ENCODE peak calls at places on chromosome 5, in ten cellular contexts. G is gastrocnemius medialis; B is HCT116; Y is naive thymus-derived CD4-positive, alpha-beta T cell; T is cardiac muscle cell; K is CD8-positive, alpha-beta T cell; I is foreskin keratinocyte; E is substantia nigra; O is tibial artery; D is Panc1. Q is an unnamed sample.

GRCh38 chr5:154163327-154163997 is 27.1 kb upstream of the GALNT10 start:
- DNase-seq in Y (no peak), G (no peak), I (no peak), O (no peak), K (no peak), T (no peak), B (no peak), E (no peak), D (no peak), Q (no peak)

GRCh38 chr5:68088302-68088701 is 127.3 kb upstream of the PIK3R1 start:
- DNase-seq in O (no peak), B (no peak), E (no peak), G (no peak), D (no peak), K (no peak), T (peak), I (no peak), Y (no peak), Q (no peak)

GRCh38 chr5:78420548-78420947 is 60.1 kb downstream of the SCAMP1 start:
- DNase-seq in E (no peak), T (no peak), I (no peak), K (no peak), O (no peak), D (no peak), Y (no peak), B (no peak), G (no peak), Q (no peak)

GRCh38 chr5:37054391-37054790 is 177.8 kb downstream of the NIPBL start:
- DNase-seq in E (no peak), D (no peak), O (no peak), I (no peak), K (no peak), B (no peak), Y (no peak), G (no peak), T (no peak), Q (no peak)

GRCh38 chr5:101473483-101473882 is 570.4 kb upstream of the ST8SIA4 start:
- DNase-seq in T (no peak), I (no peak), Y (no peak), E (no peak), D (no peak), O (no peak), K (no peak), B (no peak), G (no peak), Q (peak)

GRCh38 chr5:27472875-27473274 is 434.5 kb upstream of the CDH9 start:
- DNase-seq in B (no peak), G (no peak), O (no peak), E (no peak), I (no peak), K (no peak), Y (no peak), D (no peak), T (no peak), Q (no peak)

GRCh38 chr5:61332891-61333350 is 863 bp downstream of the ZSWIM6 start:
- DNase-seq in T (peak), K (peak), D (no peak), Y (no peak), E (peak), O (peak), I (no peak), B (no peak), G (peak), Q (peak)

GRCh38 chr5:172887735-172888134 is 53.7 kb downstream of the ERGIC1 start:
- DNase-seq in B (no peak), I (no peak), E (no peak), T (peak), K (no peak), G (no peak), O (no peak), D (no peak), Y (no peak), Q (no peak)

GRCh38 chr5:6583049-6583880 is 49.6 kb downstream of the NSUN2 start:
- DNase-seq in D (no peak), B (no peak), G (no peak), K (no peak), T (peak), Y (no peak), O (no peak), E (peak), I (no peak), Q (no peak)

GRCh38 chr5:112757468-112758208 is 20.0 kb downstream of the APC start:
- DNase-seq in T (peak), D (peak), B (peak), E (no peak), G (no peak), O (no peak), Y (peak), K (no peak), I (no peak), Q (peak)

GRCh38 chr5:111800351-111800750 is 43.4 kb upstream of the NREP start:
- DNase-seq in D (no peak), O (no peak), G (no peak), Y (no peak), B (no peak), E (no peak), T (no peak), I (no peak), K (no peak), Q (no peak)

GRCh38 chr5:60223342-60223741 is 329.8 kb upstream of the PDE4D start:
- DNase-seq in T (no peak), G (no peak), D (no peak), O (no peak), K (no peak), I (peak), Y (no peak), B (no peak), E (no peak), Q (peak)

GRCh38 chr5:135578685-135579341 is at the start of gene CXCL14:
- DNase-seq in I (no peak), K (no peak), Y (no peak), D (no peak), G (peak), T (peak), O (peak), E (no peak), B (no peak), Q (peak)

GRCh38 chr5:18736051-18736398 is 1101.8 kb downstream of the TAF11L14 start:
- DNase-seq in B (no peak), E (no peak), G (no peak), O (no peak), Y (no peak), T (no peak), K (no peak), I (no peak), D (no peak), Q (no peak)

GRCh38 chr5:122151640-122152039 is 22.3 kb downstream of the ZNF474 start:
- DNase-seq in I (no peak), K (no peak), B (no peak), G (no peak), T (peak), E (no peak), O (no peak), Y (no peak), D (no peak), Q (peak)

GRCh38 chr5:136998864-136999263 is 500.3 kb downstream of the SPOCK1 start:
- DNase-seq in O (no peak), B (no peak), I (no peak), K (no peak), T (no peak), E (no peak), G (no peak), D (no peak), Y (no peak), Q (no peak)

GRCh38 chr5:41507501-41507900 is 2.9 kb downstream of the PLCXD3 start:
- DNase-seq in G (no peak), Y (no peak), B (no peak), I (no peak), O (no peak), T (no peak), D (no peak), K (no peak), E (no peak), Q (no peak)

GRCh38 chr5:141373673-141374317 is at the start of gene PCDHGA6:
- DNase-seq in E (no peak), T (peak), D (no peak), O (no peak), Y (no peak), I (no peak), G (no peak), B (no peak), K (no peak), Q (no peak)

GRCh38 chr5:10421841-10422691 is 19.6 kb upstream of the ROPN1L start:
- DNase-seq in G (no peak), B (no peak), D (no peak), T (peak), I (no peak), E (no peak), O (no peak), K (no peak), Y (peak), Q (no peak)

GRCh38 chr5:440413-441180 is 2.4 kb upstream of the EXOC3 start:
- DNase-seq in I (no peak), K (no peak), G (no peak), B (no peak), Y (no peak), T (no peak), O (no peak), E (no peak), D (no peak), Q (no peak)

GRCh38 chr5:441996-442334 is 1.0 kb upstream of the EXOC3 start:
- DNase-seq in G (no peak), E (no peak), B (no peak), K (no peak), O (no peak), Y (no peak), D (no peak), T (no peak), I (no peak), Q (no peak)

GRCh38 chr5:443239-444151 is 519 bp downstream of the EXOC3 start:
- DNase-seq in I (no peak), Y (peak), D (no peak), T (peak), O (peak), B (no peak), K (no peak), E (no peak), G (no peak), Q (peak)

GRCh38 chr5:444226-444625 is 1.2 kb downstream of the EXOC3 start:
- DNase-seq in Y (no peak), G (no peak), K (no peak), O (peak), B (no peak), D (no peak), E (no peak), T (no peak), I (no peak), Q (no peak)

DNA sequence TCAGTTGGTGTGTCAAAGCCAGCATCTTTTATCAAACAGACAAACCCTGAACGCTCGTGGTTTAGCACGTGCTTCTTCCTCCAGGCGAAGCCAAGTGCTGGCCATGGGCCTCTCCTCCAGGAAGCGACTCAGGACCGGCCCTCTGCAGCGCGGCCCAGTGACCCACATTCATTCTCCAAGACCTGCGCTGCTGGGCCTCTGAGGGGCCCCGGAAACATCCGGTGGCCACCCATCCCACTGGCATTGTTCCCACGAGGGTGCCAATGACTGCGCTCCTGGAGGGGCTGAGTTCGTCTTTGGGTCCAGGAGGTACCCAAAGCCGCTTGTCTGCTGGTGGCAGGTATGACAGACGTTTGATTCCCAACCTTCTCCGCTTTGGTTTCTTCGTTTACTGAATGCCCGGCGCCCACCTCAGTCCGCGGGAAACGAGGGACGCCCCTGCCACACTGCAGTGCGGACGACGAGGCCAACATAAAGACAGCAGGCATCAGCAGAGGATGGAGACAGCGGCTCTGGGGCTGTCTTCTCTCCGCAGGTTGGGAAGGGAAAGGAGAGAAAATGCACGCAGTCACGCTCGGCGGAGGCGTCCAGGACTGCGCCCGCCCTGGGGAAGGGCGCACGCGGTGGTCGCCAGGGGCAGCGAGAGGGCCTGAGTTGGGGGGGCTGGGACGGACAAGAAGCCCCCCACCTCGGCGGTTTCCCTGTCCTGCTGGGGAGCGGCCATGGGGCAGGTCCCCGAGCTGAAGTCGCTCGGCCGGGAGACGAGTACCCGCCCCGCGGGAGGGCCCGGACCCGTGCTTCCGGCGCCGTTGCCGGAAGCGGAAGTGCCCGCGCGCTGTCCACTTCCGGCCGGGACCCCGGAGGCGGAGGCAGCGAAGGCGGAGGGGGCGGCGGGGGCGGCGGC is at the start of gene EXOC3:
- DNase-seq in K (peak), G (peak), Y (peak), B (peak), D (no peak), I (no peak), E (peak), O (peak), T (peak), Q (peak)
- H3K27ac ChIP-seq in K (peak), G (peak), Y (peak), B (peak), D (peak), I (peak), E (peak), O (peak), T (peak), Q (peak)

GRCh38 chr5:179730356-179730755 is 2.3 kb upstream of the MAML1 start:
- DNase-seq in I (no peak), B (no peak), G (no peak), D (no peak), O (no peak), Y (no peak), T (no peak), E (no peak), K (no peak), Q (no peak)
- H3K27ac ChIP-seq in I (no peak), B (peak), G (no peak), D (peak), O (no peak), Y (no peak), T (peak), E (no peak), K (no peak), Q (no peak)

DNA sequence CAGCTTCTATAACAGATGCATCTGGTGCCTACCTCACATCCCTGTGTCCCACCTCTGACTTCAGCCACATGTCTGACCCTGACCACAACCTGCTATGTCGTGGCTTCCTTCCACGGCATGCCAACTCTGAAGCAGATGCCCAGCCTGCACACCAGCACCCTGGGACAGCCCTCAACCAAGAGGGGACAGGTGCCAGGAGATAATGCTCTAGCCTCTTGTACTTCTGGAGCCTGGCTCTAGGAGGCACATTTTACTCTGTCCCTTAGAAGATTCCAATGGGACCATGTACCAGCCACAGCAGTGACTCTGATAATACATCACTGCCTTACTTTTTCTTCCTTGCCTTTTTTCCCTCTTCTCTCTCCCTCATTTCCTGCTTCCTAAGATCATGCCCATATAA is 51.4 kb downstream of the EBF1 start:
- DNase-seq in K (no peak), E (no peak), B (no peak), T (no peak), D (no peak), G (no peak), I (no peak), Y (no peak), O (no peak), Q (no peak)
- H3K27ac ChIP-seq in K (no peak), E (no peak), B (no peak), T (no peak), D (no peak), G (peak), I (no peak), Y (no peak), O (peak), Q (no peak)

GRCh38 chr5:16668194-16668593 is 51.4 kb upstream of the RETREG1 start:
- DNase-seq in D (no peak), Y (no peak), B (no peak), T (no peak), E (no peak), K (no peak), I (no peak), O (no peak), G (no peak), Q (no peak)

GRCh38 chr5:16664368-16664767 is 47.6 kb upstream of the RETREG1 start:
- DNase-seq in B (no peak), E (no peak), O (no peak), D (no peak), I (no peak), T (no peak), K (no peak), Y (no peak), G (no peak), Q (no peak)

GRCh38 chr5:16665611-16666010 is 48.8 kb upstream of the RETREG1 start:
- DNase-seq in T (peak), B (no peak), K (no peak), D (no peak), Y (no peak), G (no peak), O (no peak), E (no peak), I (no peak), Q (no peak)

GRCh38 chr5:16666861-16667481 is 50.2 kb upstream of the RETREG1 start:
- DNase-seq in D (no peak), B (no peak), O (no peak), I (no peak), T (peak), G (peak), E (peak), Y (peak), K (peak), Q (no peak)

DNA sequence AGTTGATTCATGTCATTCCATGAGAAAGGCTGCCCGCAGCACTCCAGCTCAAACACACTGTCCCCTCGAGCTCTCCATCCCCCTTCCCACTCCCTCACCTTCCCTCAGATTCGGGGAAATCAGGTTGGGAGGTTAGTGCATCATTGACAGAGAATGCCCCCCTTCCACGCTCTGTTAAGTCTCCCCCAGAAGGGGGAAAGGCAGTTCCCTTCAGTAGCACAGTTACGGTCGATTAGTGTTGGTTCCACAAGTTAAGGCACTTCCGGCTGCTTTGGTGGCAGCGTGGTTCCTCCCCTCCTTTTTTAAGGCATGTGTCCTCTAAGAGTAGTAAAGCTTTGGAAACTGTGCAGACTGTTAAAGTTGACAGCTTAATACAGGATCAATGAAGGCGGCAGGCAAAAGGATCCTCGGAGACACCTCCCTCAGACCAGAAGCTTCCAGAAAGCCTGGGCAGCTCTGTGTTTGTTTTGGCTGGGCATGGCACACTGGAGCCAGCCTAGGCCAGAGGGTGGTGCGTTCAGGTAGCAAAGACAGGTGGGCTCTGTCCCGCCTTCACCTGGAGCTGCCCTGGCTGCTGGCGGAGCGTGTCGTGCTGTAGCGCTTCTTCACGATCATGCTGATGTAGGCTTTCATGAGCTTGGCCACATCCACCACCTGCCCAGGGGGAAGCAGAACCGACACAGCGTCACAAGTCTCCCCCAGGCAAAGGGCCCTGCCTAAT is 49.5 kb upstream of the RETREG1 start:
- DNase-seq in K (no peak), D (no peak), G (no peak), I (no peak), B (no peak), Y (no peak), E (no peak), T (no peak), O (no peak), Q (no peak)
- H3K27ac ChIP-seq in K (no peak), D (no peak), G (no peak), I (no peak), B (no peak), Y (no peak), E (peak), T (no peak), O (no peak), Q (peak)

GRCh38 chr5:158660726-158661125 is 439.0 kb downstream of the EBF1 start:
- DNase-seq in O (no peak), E (no peak), B (no peak), Y (no peak), I (no peak), G (no peak), T (peak), D (no peak), K (no peak), Q (no peak)

GRCh38 chr5:158654415-158654814 is 445.3 kb downstream of the EBF1 start:
- DNase-seq in G (no peak), T (no peak), B (no peak), Y (no peak), O (no peak), K (no peak), D (no peak), E (no peak), I (no peak), Q (no peak)

GRCh38 chr5:158658439-158659230 is 441.1 kb downstream of the EBF1 start:
- DNase-seq in T (no peak), B (no peak), K (no peak), D (no peak), E (no peak), O (no peak), Y (no peak), G (no peak), I (no peak), Q (no peak)
- H3K27ac ChIP-seq in T (no peak), B (no peak), K (no peak), D (no peak), E (no peak), O (no peak), Y (no peak), G (no peak), I (no peak), Q (no peak)

DNA sequence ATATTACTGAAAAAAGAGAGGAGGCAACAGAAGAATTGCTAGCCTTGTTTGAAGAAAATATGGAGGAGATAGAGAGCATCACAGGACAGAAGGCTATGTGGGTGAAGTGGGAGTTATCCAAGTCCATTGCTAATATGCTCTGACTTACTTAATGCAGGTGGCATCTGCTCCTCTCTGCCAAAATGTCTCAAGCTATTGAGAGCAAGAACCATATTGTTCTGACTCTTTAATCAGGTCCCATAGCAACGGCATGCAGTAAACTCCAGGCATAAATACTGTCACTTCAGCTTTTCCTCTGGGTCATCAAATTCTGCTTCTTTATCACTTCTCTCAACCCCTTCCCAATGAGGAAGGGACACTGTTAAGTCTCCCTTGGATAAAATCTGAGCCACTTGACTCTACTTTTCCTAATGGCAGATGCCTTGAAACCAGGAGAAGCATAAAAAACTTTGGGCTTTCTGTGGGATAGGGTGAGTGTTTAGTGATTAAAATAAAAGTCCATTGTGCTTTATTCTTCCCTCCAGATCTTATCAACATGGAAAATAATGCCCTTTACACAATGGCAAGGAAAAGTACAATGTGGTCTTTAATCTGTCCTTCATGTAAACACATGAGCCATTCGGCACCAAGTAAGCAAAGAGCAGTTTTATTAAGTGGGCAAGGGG is 71.2 kb upstream of the TARS1 start:
- DNase-seq in E (no peak), O (no peak), Y (no peak), B (no peak), T (no peak), K (no peak), G (no peak), D (no peak), I (no peak), Q (no peak)
- H3K27ac ChIP-seq in E (no peak), O (peak), Y (no peak), B (no peak), T (no peak), K (no peak), G (no peak), D (no peak), I (no peak), Q (no peak)

Q was measured in RWPE1.